ENCODE peak calls at places on chromosomes 6 and 20, in nine cellular contexts. T is CD8-positive, alpha-beta T cell; H is cardiac fibroblast; E is lower leg skin; C is tibial nerve; G is pancreas; J is body of pancreas; F is fibroblast of lung; S is tibial artery. I is an unnamed sample.

GRCh38 chr6:42453027-42453648 is 1.4 kb upstream of the TRERF1 start:
- DNase-seq in T (peak), H (peak), E (peak), C (peak), G (peak), J (peak), F (peak), S (peak), I (peak)

GRCh38 chr20:61948586-61949362 is 116.9 kb downstream of the TAF4 start:
- DNase-seq in T (no peak), H (no peak), E (peak), C (no peak), G (no peak), J (no peak), F (no peak), S (no peak), I (no peak)

GRCh38 chr6:146990284-146990683 is 213.9 kb upstream of the STXBP5 start:
- DNase-seq in T (no peak), H (peak), E (no peak), C (no peak), G (no peak), J (no peak), F (peak), S (no peak), I (peak)

GRCh38 chr20:2775139-2775538 is 25.3 kb downstream of the CPXM1 start:
- DNase-seq in T (no peak), H (no peak), E (no peak), C (no peak), G (no peak), J (no peak), F (no peak), S (no peak), I (no peak)

GRCh38 chr20:45061244-45061643 is 39.7 kb downstream of the KCNS1 start:
- DNase-seq in T (no peak), H (peak), E (no peak), C (no peak), G (no peak), J (no peak), F (peak), S (no peak), I (peak)

GRCh38 chr6:37630281-37630799 is 67.3 kb downstream of the MDGA1 start:
- DNase-seq in T (no peak), H (peak), E (no peak), C (no peak), G (no peak), J (no peak), F (peak), S (peak), I (peak)

GRCh38 chr6:145147559-145147958 is 587.8 kb downstream of the EPM2A start:
- DNase-seq in T (no peak), H (no peak), E (no peak), C (no peak), G (no peak), J (no peak), F (peak), S (no peak), I (no peak)

GRCh38 chr6:106490974-106491373 is 130.5 kb downstream of the CRYBG1 start:
- DNase-seq in T (no peak), H (no peak), E (no peak), C (no peak), G (no peak), J (no peak), F (no peak), S (no peak), I (no peak)

GRCh38 chr6:1952726-1953360 is 292.6 kb downstream of the GMDS start:
- DNase-seq in T (no peak), H (peak), E (no peak), C (no peak), G (no peak), J (no peak), F (peak), S (no peak), I (no peak)

GRCh38 chr20:9572690-9573089 is 58.3 kb downstream of the LAMP5 start:
- DNase-seq in T (no peak), H (no peak), E (no peak), C (no peak), G (no peak), J (no peak), F (no peak), S (no peak), I (no peak)

GRCh38 chr6:142409794-142410193 is 108.0 kb downstream of the ADGRG6 start:
- DNase-seq in T (no peak), H (no peak), E (no peak), C (no peak), G (no peak), J (no peak), F (no peak), S (no peak), I (no peak)

GRCh38 chr6:67248077-67248476 is 1387.0 kb upstream of the ADGRB3 start:
- DNase-seq in T (no peak), H (no peak), E (no peak), C (no peak), G (no peak), J (no peak), F (no peak), S (no peak), I (no peak)

GRCh38 chr6:80454197-80454596 is 347.7 kb downstream of the BCKDHB start:
- DNase-seq in T (no peak), H (peak), E (no peak), C (no peak), G (no peak), J (no peak), F (peak), S (no peak), I (no peak)

GRCh38 chr20:51749674-51750036 is 18.5 kb downstream of the ATP9A start:
- DNase-seq in T (no peak), H (peak), E (no peak), C (no peak), G (no peak), J (no peak), F (peak), S (peak), I (no peak)

GRCh38 chr6:113645576-113645970 is 211.6 kb upstream of the MARCKS start:
- DNase-seq in T (no peak), H (peak), E (no peak), C (peak), G (no peak), J (peak), F (peak), S (no peak), I (peak)

GRCh38 chr6:113645986-113646385 is 211.2 kb upstream of the MARCKS start:
- DNase-seq in T (no peak), H (peak), E (no peak), C (no peak), G (no peak), J (no peak), F (no peak), S (no peak), I (no peak)

GRCh38 chr6:113646701-113647100 is 210.4 kb upstream of the MARCKS start:
- DNase-seq in T (no peak), H (no peak), E (no peak), C (no peak), G (no peak), J (no peak), F (no peak), S (no peak), I (no peak)

GRCh38 chr6:113642714-113643442 is 214.3 kb upstream of the MARCKS start:
- DNase-seq in T (no peak), H (no peak), E (no peak), C (no peak), G (no peak), J (peak), F (peak), S (no peak), I (no peak)

DNA sequence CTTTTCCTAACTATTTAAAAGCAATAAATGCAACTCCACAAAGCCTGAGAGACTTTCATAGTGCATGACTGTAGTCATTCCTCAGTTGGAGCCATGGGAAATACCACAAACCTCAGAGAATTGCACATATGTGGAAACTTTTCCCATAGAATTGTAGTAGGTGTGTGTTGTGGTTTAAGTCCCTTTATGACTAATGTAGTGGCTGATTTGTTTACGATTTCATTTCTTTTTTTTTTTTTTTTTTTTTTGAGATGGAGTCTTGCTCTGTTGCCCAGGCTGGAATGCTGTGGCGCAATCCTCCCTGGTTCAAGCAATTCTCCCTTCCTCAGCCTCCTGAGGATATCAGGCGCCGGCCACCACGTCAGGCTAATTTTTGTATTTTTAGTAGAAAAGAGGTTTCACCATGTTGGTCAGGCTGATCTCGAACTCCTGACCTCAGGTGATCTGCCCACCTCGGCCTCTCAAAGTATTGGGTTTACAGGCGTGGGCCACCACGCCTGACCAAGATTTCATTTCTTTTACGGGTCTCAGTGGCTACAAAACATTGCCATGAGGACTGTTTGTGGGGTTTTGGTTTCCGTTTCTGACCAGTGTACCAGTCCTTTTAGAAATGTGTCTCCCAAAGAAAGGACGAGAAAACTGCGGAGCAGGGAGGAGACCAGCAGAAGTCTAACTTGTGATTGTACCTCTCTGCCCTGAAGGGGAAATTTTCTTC is 212.1 kb upstream of the MARCKS start:
- DNase-seq in T (no peak), H (peak), E (no peak), C (no peak), G (no peak), J (no peak), F (peak), S (no peak), I (no peak)
- H3K4me3 ChIP-seq in T (no peak), H (no peak), E (no peak), C (no peak), G (no peak), J (no peak), F (no peak), S (no peak), I (no peak)

DNA sequence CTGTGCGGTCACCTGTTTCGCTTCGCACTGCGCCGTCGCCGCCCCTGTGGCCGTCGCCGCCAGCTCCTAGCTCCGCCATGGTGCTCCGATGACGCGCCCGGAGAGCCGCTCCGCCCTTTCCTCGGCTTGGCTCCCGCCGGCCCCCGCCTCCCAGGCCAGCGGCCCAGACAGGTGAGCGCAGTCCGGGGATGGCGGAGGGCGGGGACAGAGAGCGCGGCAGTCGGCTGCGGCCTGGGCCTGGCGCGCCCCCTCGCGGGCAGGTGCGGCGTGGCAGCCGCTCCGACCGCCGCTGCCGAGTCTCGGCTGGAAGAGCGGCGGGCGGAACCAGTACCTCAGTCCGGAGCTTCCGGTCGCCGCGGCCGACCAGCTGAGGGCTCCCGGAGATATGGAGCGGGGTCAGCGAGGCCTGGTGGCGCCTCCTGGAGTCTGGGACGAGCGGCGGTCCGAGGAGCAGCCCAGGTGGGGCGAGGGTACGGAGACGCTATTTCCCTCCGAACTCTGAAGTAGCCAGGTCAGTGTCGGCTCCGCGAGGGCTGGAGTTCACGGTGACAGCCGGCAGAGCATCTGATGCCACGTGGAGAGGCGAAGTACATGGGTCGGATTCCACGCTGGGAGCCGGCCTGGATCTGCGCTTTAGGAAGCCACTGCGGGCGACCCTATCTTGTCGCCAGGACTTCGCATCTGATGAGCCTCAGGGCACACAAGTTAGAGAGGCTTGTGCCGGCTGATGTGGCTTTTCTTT is at the start of gene MAP7:
- DNase-seq in T (peak), H (peak), E (peak), C (no peak), G (peak), J (peak), F (no peak), S (peak), I (peak)
- H3K4me3 ChIP-seq in T (peak), H (peak), E (peak), C (peak), G (peak), J (peak), F (peak), S (peak), I (peak)

GRCh38 chr20:1185781-1186334 is 1.1 kb upstream of the TMEM74B start:
- DNase-seq in T (peak), H (peak), E (no peak), C (no peak), G (no peak), J (peak), F (peak), S (no peak), I (peak)

GRCh38 chr20:1183153-1183552 is 1.6 kb downstream of the TMEM74B start:
- DNase-seq in T (no peak), H (no peak), E (no peak), C (no peak), G (no peak), J (no peak), F (no peak), S (no peak), I (no peak)

GRCh38 chr20:1185316-1185741 is 548 bp upstream of the TMEM74B start:
- DNase-seq in T (no peak), H (no peak), E (no peak), C (no peak), G (peak), J (no peak), F (no peak), S (no peak), I (peak)

GRCh38 chr20:1184638-1185315 is at the start of gene TMEM74B:
- DNase-seq in T (no peak), H (no peak), E (no peak), C (no peak), G (peak), J (no peak), F (no peak), S (no peak), I (no peak)

GRCh38 chr20:1184260-1184637 is 532 bp downstream of the TMEM74B start:
- DNase-seq in T (no peak), H (no peak), E (no peak), C (no peak), G (no peak), J (no peak), F (no peak), S (no peak), I (no peak)
- H3K4me3 ChIP-seq in T (no peak), H (no peak), E (no peak), C (peak), G (no peak), J (no peak), F (no peak), S (no peak), I (peak)

DNA sequence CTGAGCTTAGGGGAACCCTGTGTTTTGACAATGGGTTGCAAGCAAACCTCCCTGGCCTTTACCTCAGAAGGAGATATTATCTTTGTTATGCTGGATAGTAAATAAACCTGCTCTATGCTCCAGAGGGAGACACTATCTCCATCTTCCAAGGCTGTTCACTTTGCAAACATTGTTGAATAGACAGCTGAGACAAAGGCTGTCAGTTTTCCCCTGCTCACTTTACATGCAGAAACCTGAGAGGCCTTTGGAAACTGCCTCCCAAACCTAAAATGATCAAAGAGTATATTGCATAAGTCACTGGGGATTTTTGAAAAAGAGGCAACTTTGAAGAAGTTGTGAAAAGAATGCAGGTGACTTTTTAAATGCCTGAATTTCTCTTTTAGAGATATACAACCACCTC is 61.6 kb downstream of the MRAP2 start:
- DNase-seq in T (no peak), H (no peak), E (no peak), C (no peak), G (no peak), J (no peak), F (no peak), S (no peak), I (no peak)
- H3K4me3 ChIP-seq in T (no peak), H (no peak), E (no peak), C (no peak), G (no peak), J (no peak), F (no peak), S (no peak), I (no peak)

GRCh38 chr6:46129301-46129633 is 522 bp upstream of the ENPP4 start:
- DNase-seq in T (peak), H (no peak), E (no peak), C (no peak), G (no peak), J (no peak), F (no peak), S (no peak), I (no peak)

GRCh38 chr6:46134216-46134615 is 4.4 kb downstream of the ENPP4 start:
- DNase-seq in T (no peak), H (no peak), E (no peak), C (no peak), G (no peak), J (no peak), F (no peak), S (no peak), I (no peak)

GRCh38 chr6:46130665-46131064 is 876 bp downstream of the ENPP4 start:
- DNase-seq in T (no peak), H (no peak), E (no peak), C (peak), G (no peak), J (no peak), F (no peak), S (peak), I (no peak)

GRCh38 chr6:46129634-46130505 is at the start of gene ENPP4:
- DNase-seq in T (peak), H (peak), E (peak), C (peak), G (peak), J (peak), F (peak), S (peak), I (peak)

GRCh38 chr6:46128476-46128875 is 1.3 kb upstream of the ENPP4 start:
- DNase-seq in T (no peak), H (no peak), E (no peak), C (no peak), G (no peak), J (no peak), F (no peak), S (no peak), I (no peak)
- H3K4me3 ChIP-seq in T (peak), H (no peak), E (no peak), C (no peak), G (no peak), J (no peak), F (no peak), S (no peak), I (no peak)

DNA sequence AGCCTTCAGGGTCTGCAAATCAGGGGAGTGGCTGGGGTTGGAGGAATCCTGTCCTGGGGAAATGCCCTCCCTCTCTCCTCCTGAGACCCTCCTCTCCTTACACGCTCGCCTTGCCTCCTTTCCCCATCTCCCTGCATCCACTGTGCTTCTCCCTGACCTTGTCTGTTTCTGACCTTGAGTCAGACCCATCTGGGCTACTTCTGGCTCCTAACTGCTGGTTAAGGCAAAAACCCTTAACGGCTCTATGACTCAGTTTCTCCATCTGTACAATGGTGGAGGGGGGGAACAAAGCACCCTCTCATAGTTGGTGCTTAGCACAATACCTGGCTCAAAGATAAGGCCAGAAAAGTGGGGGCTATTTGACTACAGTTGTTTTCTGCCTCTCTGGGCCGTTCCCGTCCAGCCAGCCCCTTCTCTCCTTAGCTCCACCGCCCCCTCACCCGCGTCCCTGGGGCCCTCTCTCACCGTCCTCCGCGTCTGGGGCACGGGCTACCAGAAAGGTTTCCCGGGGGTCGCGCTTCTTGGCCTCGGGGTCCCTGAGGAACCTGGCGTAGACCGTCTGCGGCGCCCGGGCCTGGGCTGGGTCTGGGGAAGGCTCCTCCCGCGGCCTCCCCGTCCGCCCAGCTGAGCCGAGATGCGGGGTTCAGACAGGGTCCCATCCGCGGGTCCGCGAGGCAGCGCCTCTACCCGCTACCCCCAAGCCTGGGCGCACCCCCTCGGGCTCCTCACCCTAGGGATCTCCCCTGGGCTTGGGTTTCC is 1.3 kb downstream of the TULP1 start:
- DNase-seq in T (no peak), H (no peak), E (no peak), C (no peak), G (no peak), J (no peak), F (no peak), S (no peak), I (no peak)
- H3K4me3 ChIP-seq in T (no peak), H (no peak), E (no peak), C (peak), G (no peak), J (no peak), F (no peak), S (no peak), I (no peak)

I was measured in adrenal gland.